ENCODE peak calls at places on chromosome 13, in seven cellular contexts. Y, F, O, B, M, L and I are unnamed samples.

GRCh38 chr13:107765724-107766436 is 449.5 kb downstream of the LIG4 start:
- DNase-seq in M (no peak), F (peak), Y (no peak), L (no peak), B (no peak), O (no peak), I (no peak)

GRCh38 chr13:44660050-44660449 is 83.9 kb upstream of the TSC22D1 start:
- DNase-seq in B (no peak), L (no peak), Y (no peak), O (no peak), F (no peak), M (no peak), I (no peak)

GRCh38 chr13:74288361-74288911 is 154.2 kb upstream of the KLF12 start:
- DNase-seq in F (no peak), Y (no peak), L (no peak), B (peak), M (no peak), O (peak), I (no peak)

GRCh38 chr13:76944457-76944856 is 3.9 kb upstream of the ACOD1 start:
- DNase-seq in F (peak), B (no peak), O (no peak), M (no peak), L (no peak), Y (peak), I (no peak)

GRCh38 chr13:95603887-95604533 is 40.5 kb downstream of the DZIP1 start:
- DNase-seq in F (peak), O (no peak), L (no peak), M (no peak), Y (peak), B (no peak), I (peak)

GRCh38 chr13:47908200-47908902 is 92.7 kb downstream of the SUCLA2 start:
- DNase-seq in O (no peak), F (peak), B (no peak), Y (peak), L (no peak), M (no peak), I (no peak)

GRCh38 chr13:111152836-111153235 is 37.7 kb downstream of the ARHGEF7 start:
- DNase-seq in B (peak), O (no peak), M (no peak), F (no peak), L (no peak), Y (peak), I (peak)

GRCh38 chr13:79522583-79522982 is 41.6 kb downstream of the NDFIP2 start:
- DNase-seq in L (no peak), M (no peak), B (no peak), O (peak), F (peak), Y (peak), I (no peak)

GRCh38 chr13:99314640-99315176 is 7.5 kb upstream of the GPR183 start:
- DNase-seq in M (no peak), L (no peak), Y (peak), B (no peak), F (peak), O (no peak), I (no peak)

GRCh38 chr13:70732611-70733010 is 624.4 kb upstream of the KLHL1 start:
- DNase-seq in O (no peak), L (no peak), M (no peak), Y (no peak), B (peak), F (no peak), I (no peak)

GRCh38 chr13:43785681-43786471 is 896 bp downstream of the ENOX1 start:
- DNase-seq in F (peak), L (no peak), O (peak), B (peak), M (peak), Y (peak), I (no peak)

GRCh38 chr13:32330438-32330837 is 15.1 kb downstream of the BRCA2 start:
- DNase-seq in L (no peak), O (no peak), Y (peak), B (no peak), F (peak), M (no peak), I (peak)

GRCh38 chr13:114128624-114129522 is 3.5 kb downstream of the RASA3 start:
- DNase-seq in B (no peak), F (peak), Y (peak), O (peak), M (no peak), L (no peak), I (peak)

GRCh38 chr13:53197424-53197823 is 168.8 kb downstream of the OLFM4 start:
- DNase-seq in L (no peak), B (no peak), F (no peak), Y (no peak), O (no peak), M (no peak), I (no peak)

GRCh38 chr13:82010780-82011179 is 1669.9 kb upstream of the SPRY2 start:
- DNase-seq in B (no peak), Y (no peak), M (no peak), F (peak), O (no peak), L (no peak), I (no peak)

GRCh38 chr13:77002590-77003190 is 10.8 kb downstream of the CLN5 start:
- DNase-seq in M (no peak), Y (peak), O (no peak), B (peak), F (peak), L (no peak), I (no peak)

GRCh38 chr13:44899967-44900366 is 89.3 kb downstream of the NUFIP1 start:
- DNase-seq in Y (no peak), M (no peak), L (no peak), F (no peak), O (no peak), B (no peak), I (no peak)

DNA sequence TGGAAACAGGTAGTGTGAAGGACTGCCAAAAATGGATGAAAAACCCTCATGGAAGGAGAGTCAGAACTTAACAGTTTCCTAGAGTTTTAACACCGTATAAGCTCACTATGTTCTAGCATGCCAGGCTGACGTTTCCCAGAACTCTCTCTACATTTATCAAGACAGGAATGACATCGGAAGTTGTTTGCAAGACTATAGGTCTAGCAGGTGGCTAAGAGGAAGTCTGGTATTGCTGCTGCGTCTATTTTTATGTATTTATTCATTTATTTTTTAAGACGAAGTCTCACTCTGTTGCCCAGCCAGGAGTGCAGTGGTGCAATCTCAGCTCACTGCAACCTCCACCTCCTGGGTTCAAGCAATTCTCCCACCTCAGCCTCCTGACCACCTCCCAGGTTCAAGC is 20.5 kb upstream of the ARL11 start:
- DNase-seq in O (no peak), L (no peak), F (no peak), M (no peak), Y (no peak), B (no peak), I (no peak)
- H3K4me3 ChIP-seq in O (no peak), L (no peak), F (no peak), M (no peak), Y (no peak), B (no peak), I (no peak)

DNA sequence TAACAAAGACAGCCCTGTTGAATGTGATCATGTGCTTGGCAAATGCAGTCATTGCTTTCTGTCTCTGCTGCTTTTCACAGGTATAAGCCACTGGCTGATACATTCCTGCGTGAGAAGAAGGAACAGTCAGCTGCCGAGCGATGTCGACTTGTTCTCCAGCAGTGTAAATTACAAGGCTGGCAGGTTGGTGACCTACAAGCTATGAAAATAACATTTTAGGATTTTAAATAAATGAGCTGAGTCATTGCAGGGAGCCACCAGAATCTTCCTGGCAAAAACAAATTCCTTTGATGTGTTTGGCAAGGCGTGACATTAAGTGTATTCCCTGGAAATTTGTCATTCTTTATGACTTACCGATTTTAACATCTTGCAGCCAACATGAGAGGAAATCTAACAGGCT is 471.3 kb downstream of the MYO16 start:
- DNase-seq in F (no peak), M (no peak), L (no peak), Y (peak), O (no peak), B (no peak), I (no peak)
- TF ChIP-seq CTCF in F (no peak), M (no peak), L (no peak), Y (no peak), O (no peak), B (no peak), I (no peak)

GRCh38 chr13:28819748-28820098 is 416 bp upstream of the MTUS2 start:
- DNase-seq in O (no peak), M (no peak), L (no peak), F (peak), Y (peak), B (peak), I (no peak)
- H3K4me3 ChIP-seq in O (no peak), M (peak), L (no peak), F (peak), Y (no peak), B (peak), I (no peak)

DNA sequence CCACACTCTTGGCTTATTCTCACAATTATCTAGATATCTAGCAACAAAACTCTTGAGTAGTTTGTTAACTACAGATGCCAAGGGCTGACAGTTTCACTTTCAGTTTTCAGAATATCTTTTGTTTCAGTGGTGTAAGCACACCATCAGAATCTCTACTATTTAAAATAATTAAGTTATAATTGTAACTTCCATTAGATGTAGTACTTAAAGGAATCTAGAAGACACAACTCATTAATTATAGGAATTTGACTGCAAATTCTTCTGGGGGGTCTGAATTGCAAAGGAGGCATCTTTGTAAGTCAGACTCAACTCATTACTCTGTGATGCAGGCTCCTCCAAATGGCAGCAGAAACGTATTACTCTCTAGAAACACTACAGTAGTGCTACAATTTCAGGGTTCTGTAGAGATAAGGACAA is 44.9 kb upstream of the USPL1 start:
- DNase-seq in M (no peak), L (no peak), Y (peak), B (no peak), O (no peak), F (peak), I (no peak)
- TF ChIP-seq CTCF in M (peak), L (peak), Y (peak), B (no peak), O (no peak), F (peak), I (peak)